ENCODE peak calls at places on chromosome 13, in seven cellular contexts. I is A549; Z is substantia nigra; G is SK-N-SH; K is tibial artery; S is IMR-90; F is CD8-positive, alpha-beta T cell. R is an unnamed sample.

GRCh38 chr13:47603365-47603764 is 397.7 kb downstream of the SUCLA2 start:
- DNase-seq in I (no peak), F (no peak), S (peak), Z (no peak), G (no peak), K (no peak), R (no peak)

GRCh38 chr13:43354147-43354945 is 331.0 kb downstream of the DNAJC15 start:
- DNase-seq in F (no peak), Z (no peak), K (no peak), I (no peak), S (no peak), G (peak), R (no peak)

GRCh38 chr13:106561551-106562170 is 6.3 kb downstream of the ARGLU1 start:
- DNase-seq in I (no peak), Z (peak), S (peak), G (no peak), K (no peak), F (peak), R (no peak)

GRCh38 chr13:74132768-74133656 is 1.2 kb downstream of the KLF12 start:
- DNase-seq in S (peak), G (peak), I (peak), K (peak), Z (peak), F (peak), R (no peak)

GRCh38 chr13:23725922-23726321 is 155.7 kb downstream of the TNFRSF19 start:
- DNase-seq in S (no peak), G (no peak), K (no peak), Z (no peak), F (no peak), I (no peak), R (no peak)

GRCh38 chr13:89541091-89542030 is 1806.1 kb upstream of the MIR17HG start:
- DNase-seq in I (no peak), F (no peak), G (no peak), K (no peak), Z (no peak), S (no peak), R (no peak)

GRCh38 chr13:41505209-41505835 is 48.0 kb downstream of the RGCC start:
- DNase-seq in F (no peak), G (no peak), I (no peak), Z (no peak), S (peak), K (no peak), R (peak)

GRCh38 chr13:28611021-28611420 is 47.9 kb upstream of the POMP start:
- DNase-seq in I (no peak), G (no peak), F (no peak), K (no peak), Z (no peak), S (peak), R (no peak)

GRCh38 chr13:44388427-44388826 is 14.8 kb downstream of the SERP2 start:
- DNase-seq in G (peak), Z (no peak), S (no peak), F (no peak), I (no peak), K (no peak), R (no peak)

GRCh38 chr13:32254916-32255743 is 60.0 kb downstream of the ZAR1L start:
- DNase-seq in F (no peak), G (no peak), I (no peak), Z (no peak), K (no peak), S (no peak), R (no peak)

GRCh38 chr13:109387438-109387837 is 398.9 kb downstream of the IRS2 start:
- DNase-seq in Z (no peak), F (no peak), S (no peak), G (no peak), K (no peak), I (no peak), R (no peak)

GRCh38 chr13:51269039-51269438 is 46.8 kb downstream of the FAM124A start:
- DNase-seq in G (no peak), S (peak), F (no peak), I (no peak), K (no peak), Z (no peak), R (no peak)

GRCh38 chr13:25874907-25875306 is 176.9 kb downstream of the SHISA2 start:
- DNase-seq in K (no peak), Z (no peak), G (no peak), F (peak), I (no peak), S (no peak), R (no peak)

GRCh38 chr13:59679239-59679638 is 484.5 kb downstream of the DIAPH3 start:
- DNase-seq in I (no peak), F (no peak), G (peak), Z (no peak), S (no peak), K (no peak), R (no peak)

GRCh38 chr13:51499841-51500240 is 47.0 kb upstream of the INTS6 start:
- DNase-seq in S (no peak), Z (no peak), F (no peak), I (no peak), K (no peak), G (no peak), R (no peak)

GRCh38 chr13:30796132-30796832 is 60.9 kb downstream of the ALOX5AP start:
- DNase-seq in I (peak), Z (no peak), F (no peak), K (no peak), G (no peak), S (peak), R (no peak)

GRCh38 chr13:73825143-73825542 is 309.1 kb downstream of the KLF12 start:
- DNase-seq in S (no peak), G (no peak), K (no peak), I (no peak), Z (no peak), F (no peak), R (no peak)

DNA sequence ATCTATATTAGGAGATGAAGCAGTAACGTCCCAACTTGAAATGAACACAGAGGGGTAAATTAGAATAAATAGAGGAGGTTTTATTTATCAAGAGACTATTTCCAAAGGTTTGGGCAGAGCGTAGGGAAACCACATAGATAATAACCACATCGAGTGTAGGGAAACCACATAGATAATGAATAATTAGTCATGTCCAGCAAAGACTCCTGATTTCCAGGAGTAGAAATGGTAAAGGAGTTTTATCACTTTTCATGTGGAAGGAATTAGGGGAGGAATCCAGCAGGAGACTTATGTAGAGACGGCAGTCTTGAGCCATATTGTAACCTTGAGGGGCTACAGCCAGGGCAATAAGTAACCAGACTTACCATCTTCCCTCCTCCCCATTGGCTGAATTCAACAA is 136.3 kb upstream of the CSNK1A1L start:
- DNase-seq in S (no peak), I (no peak), K (no peak), Z (no peak), G (no peak), F (no peak), R (no peak)
- H3K27ac ChIP-seq in S (no peak), I (no peak), K (no peak), Z (no peak), G (no peak), F (no peak), R (no peak)

GRCh38 chr13:112730157-112730671 is 40.4 kb downstream of the ATP11A start:
- DNase-seq in I (no peak), K (peak), F (no peak), G (no peak), S (no peak), Z (no peak), R (no peak)

GRCh38 chr13:112731667-112732616 is 42.1 kb downstream of the ATP11A start:
- DNase-seq in Z (no peak), I (no peak), K (no peak), F (no peak), G (no peak), S (no peak), R (no peak)

GRCh38 chr13:112727581-112727980 is 37.7 kb downstream of the ATP11A start:
- DNase-seq in F (no peak), G (no peak), K (peak), S (no peak), Z (no peak), I (no peak), R (no peak)

GRCh38 chr13:112728375-112729126 is 38.7 kb downstream of the ATP11A start:
- DNase-seq in F (no peak), Z (no peak), I (no peak), S (no peak), G (no peak), K (no peak), R (no peak)

DNA sequence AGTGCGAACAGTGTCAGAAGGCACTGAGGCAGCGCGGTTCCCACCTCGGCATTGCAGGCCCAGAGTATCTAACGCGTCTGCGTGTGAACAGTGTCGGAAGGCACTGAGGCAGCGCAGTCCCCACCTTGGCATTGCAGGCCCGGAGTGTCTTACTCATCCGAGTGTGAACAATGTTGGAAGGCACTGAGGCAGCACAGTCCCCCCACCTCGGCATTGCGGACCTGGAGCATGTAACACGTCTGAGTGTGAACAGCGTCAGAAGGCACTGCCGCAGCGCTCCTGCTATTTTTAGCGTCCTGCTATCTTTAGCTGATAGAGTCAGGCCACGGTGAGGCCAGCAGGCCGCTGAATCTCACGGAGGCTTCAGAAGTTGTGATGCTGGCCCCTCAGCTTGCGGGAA is 39.6 kb downstream of the ATP11A start:
- DNase-seq in Z (no peak), K (peak), I (no peak), G (no peak), F (no peak), S (no peak), R (no peak)
- H3K27ac ChIP-seq in Z (no peak), K (no peak), I (no peak), G (no peak), F (no peak), S (no peak), R (no peak)

GRCh38 chr13:66087149-66087780 is 1142.9 kb downstream of the PCDH9 start:
- DNase-seq in S (peak), K (no peak), Z (no peak), I (no peak), F (no peak), G (no peak), R (no peak)
- H3K27ac ChIP-seq in S (no peak), K (no peak), Z (no peak), I (no peak), F (no peak), G (no peak), R (no peak)

GRCh38 chr13:111280226-111280625 is 40.2 kb upstream of the TEX29 start:
- DNase-seq in I (no peak), G (no peak), F (no peak), Z (no peak), S (no peak), K (no peak), R (no peak)
- H3K27ac ChIP-seq in I (no peak), G (no peak), F (no peak), Z (no peak), S (peak), K (peak), R (no peak)

GRCh38 chr13:78194904-78195639 is 276.4 kb upstream of the EDNRB start:
- DNase-seq in Z (no peak), K (no peak), I (no peak), F (no peak), S (peak), G (no peak), R (no peak)
- H3K27ac ChIP-seq in Z (no peak), K (no peak), I (no peak), F (no peak), S (no peak), G (no peak), R (no peak)

DNA sequence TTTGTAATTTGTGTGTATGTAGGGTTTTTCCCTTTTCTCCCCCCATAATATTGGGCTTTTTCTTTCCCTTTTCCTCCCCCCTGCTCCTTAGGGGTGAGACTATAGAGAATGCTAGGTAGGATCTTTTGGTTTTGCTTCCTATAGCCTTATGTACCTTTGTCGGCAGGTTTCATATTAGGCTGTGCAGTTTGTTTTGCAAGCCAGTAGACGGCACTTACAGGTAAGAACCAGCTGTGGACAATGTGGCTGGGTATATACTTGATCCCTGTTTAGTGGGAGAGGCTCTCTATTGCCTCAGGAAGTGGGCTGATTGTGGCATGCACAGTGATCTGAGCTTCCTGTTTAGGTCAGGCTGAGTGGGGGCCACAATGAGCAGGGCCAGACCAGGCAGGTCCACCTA is 359.2 kb upstream of the OBI1 start:
- DNase-seq in G (no peak), F (no peak), K (no peak), Z (no peak), S (no peak), I (no peak), R (no peak)
- H3K27ac ChIP-seq in G (no peak), F (no peak), K (no peak), Z (no peak), S (no peak), I (no peak), R (no peak)